ENCODE peak calls at places on chromosome 12, in seven cellular contexts. One of them, this sample, is unnamed.

GRCh38 chr12:132205271-132206092 is 61.2 kb downstream of the NOC4L start:
- DNase-seq in cardiac muscle cell: peak; percentile 14
- DNase-seq in lower leg skin: no peak
- DNase-seq in astrocyte of the spinal cord: no peak
- DNase-seq in tibial nerve: no peak
- DNase-seq in A549: no peak
- DNase-seq in MM.1S: no peak
- DNase-seq in this sample: peak; percentile 61

GRCh38 chr12:112096667-112097066 is 11.9 kb downstream of the NAA25 start:
- DNase-seq in cardiac muscle cell: no peak
- DNase-seq in lower leg skin: no peak
- DNase-seq in astrocyte of the spinal cord: peak; percentile 62
- DNase-seq in tibial nerve: no peak
- DNase-seq in A549: peak; percentile 57
- DNase-seq in MM.1S: no peak
- DNase-seq in this sample: no peak

GRCh38 chr12:108526482-108527234 is 11.6 kb downstream of the FICD start:
- DNase-seq in cardiac muscle cell: no peak
- DNase-seq in lower leg skin: no peak
- DNase-seq in astrocyte of the spinal cord: peak; percentile 56
- DNase-seq in tibial nerve: no peak
- DNase-seq in A549: no peak
- DNase-seq in MM.1S: peak; percentile 82
- DNase-seq in this sample: no peak

GRCh38 chr12:101857043-101857558 is 20.3 kb upstream of the DRAM1 start:
- DNase-seq in cardiac muscle cell: no peak
- DNase-seq in lower leg skin: no peak
- DNase-seq in astrocyte of the spinal cord: peak; percentile 18
- DNase-seq in tibial nerve: peak; percentile 36
- DNase-seq in A549: no peak
- DNase-seq in MM.1S: no peak
- DNase-seq in this sample: no peak

GRCh38 chr12:65958456-65958855 is 134.2 kb downstream of the HMGA2 start:
- DNase-seq in cardiac muscle cell: no peak
- DNase-seq in lower leg skin: no peak
- DNase-seq in astrocyte of the spinal cord: no peak
- DNase-seq in tibial nerve: no peak
- DNase-seq in A549: no peak
- DNase-seq in MM.1S: no peak
- DNase-seq in this sample: no peak

GRCh38 chr12:109983432-109984142 is 12.6 kb downstream of the GIT2 start:
- DNase-seq in cardiac muscle cell: peak; percentile 29
- DNase-seq in lower leg skin: no peak
- DNase-seq in astrocyte of the spinal cord: no peak
- DNase-seq in tibial nerve: no peak
- DNase-seq in A549: no peak
- DNase-seq in MM.1S: no peak
- DNase-seq in this sample: no peak

GRCh38 chr12:115046805-115047204 is 362.8 kb upstream of the TBX3 start:
- DNase-seq in cardiac muscle cell: no peak
- DNase-seq in lower leg skin: no peak
- DNase-seq in astrocyte of the spinal cord: no peak
- DNase-seq in tibial nerve: no peak
- DNase-seq in A549: no peak
- DNase-seq in MM.1S: no peak
- DNase-seq in this sample: no peak

GRCh38 chr12:1517734-1518485 is 76.5 kb downstream of the FBXL14 start:
- DNase-seq in cardiac muscle cell: no peak
- DNase-seq in lower leg skin: peak; percentile 59
- DNase-seq in astrocyte of the spinal cord: no peak
- DNase-seq in tibial nerve: no peak
- DNase-seq in A549: no peak
- DNase-seq in MM.1S: no peak
- DNase-seq in this sample: no peak

GRCh38 chr12:112303004-112303403 is 79.2 kb downstream of the HECTD4 start:
- DNase-seq in cardiac muscle cell: no peak
- DNase-seq in lower leg skin: no peak
- DNase-seq in astrocyte of the spinal cord: peak; percentile 85
- DNase-seq in tibial nerve: no peak
- DNase-seq in A549: peak; percentile 67
- DNase-seq in MM.1S: peak; percentile 24
- DNase-seq in this sample: no peak

GRCh38 chr12:71124833-71125460 is 32.9 kb downstream of the TSPAN8 start:
- DNase-seq in cardiac muscle cell: no peak
- DNase-seq in lower leg skin: no peak
- DNase-seq in astrocyte of the spinal cord: no peak
- DNase-seq in tibial nerve: no peak
- DNase-seq in A549: no peak
- DNase-seq in MM.1S: no peak
- DNase-seq in this sample: no peak

GRCh38 chr12:105382771-105383632 is 52.5 kb downstream of the C12orf75 start:
- DNase-seq in cardiac muscle cell: peak; percentile 72
- DNase-seq in lower leg skin: no peak
- DNase-seq in astrocyte of the spinal cord: peak; percentile 72
- DNase-seq in tibial nerve: peak; percentile 71
- DNase-seq in A549: peak; percentile 80
- DNase-seq in MM.1S: peak; percentile 54
- DNase-seq in this sample: peak; percentile 21

GRCh38 chr12:105384220-105384619 is 53.7 kb downstream of the C12orf75 start:
- DNase-seq in cardiac muscle cell: no peak
- DNase-seq in lower leg skin: no peak
- DNase-seq in astrocyte of the spinal cord: no peak
- DNase-seq in tibial nerve: no peak
- DNase-seq in A549: no peak
- DNase-seq in MM.1S: no peak
- DNase-seq in this sample: no peak

GRCh38 chr12:105377077-105377476 is 46.6 kb downstream of the C12orf75 start:
- DNase-seq in cardiac muscle cell: no peak
- DNase-seq in lower leg skin: no peak
- DNase-seq in astrocyte of the spinal cord: no peak
- DNase-seq in tibial nerve: no peak
- DNase-seq in A549: no peak
- DNase-seq in MM.1S: no peak
- DNase-seq in this sample: no peak

GRCh38 chr12:105378821-105379400 is 48.4 kb downstream of the C12orf75 start:
- DNase-seq in cardiac muscle cell: peak; percentile 30
- DNase-seq in lower leg skin: no peak
- DNase-seq in astrocyte of the spinal cord: no peak
- DNase-seq in tibial nerve: no peak
- DNase-seq in A549: no peak
- DNase-seq in MM.1S: no peak
- DNase-seq in this sample: no peak
- TF ChIP-seq CTCF in cardiac muscle cell: peak; percentile 26
- TF ChIP-seq CTCF in lower leg skin: no peak
- TF ChIP-seq CTCF in astrocyte of the spinal cord: peak; percentile 51
- TF ChIP-seq CTCF in tibial nerve: no peak
- TF ChIP-seq CTCF in A549: peak; percentile 30
- TF ChIP-seq CTCF in MM.1S: peak; percentile 14
- TF ChIP-seq CTCF in this sample: no peak

DNA sequence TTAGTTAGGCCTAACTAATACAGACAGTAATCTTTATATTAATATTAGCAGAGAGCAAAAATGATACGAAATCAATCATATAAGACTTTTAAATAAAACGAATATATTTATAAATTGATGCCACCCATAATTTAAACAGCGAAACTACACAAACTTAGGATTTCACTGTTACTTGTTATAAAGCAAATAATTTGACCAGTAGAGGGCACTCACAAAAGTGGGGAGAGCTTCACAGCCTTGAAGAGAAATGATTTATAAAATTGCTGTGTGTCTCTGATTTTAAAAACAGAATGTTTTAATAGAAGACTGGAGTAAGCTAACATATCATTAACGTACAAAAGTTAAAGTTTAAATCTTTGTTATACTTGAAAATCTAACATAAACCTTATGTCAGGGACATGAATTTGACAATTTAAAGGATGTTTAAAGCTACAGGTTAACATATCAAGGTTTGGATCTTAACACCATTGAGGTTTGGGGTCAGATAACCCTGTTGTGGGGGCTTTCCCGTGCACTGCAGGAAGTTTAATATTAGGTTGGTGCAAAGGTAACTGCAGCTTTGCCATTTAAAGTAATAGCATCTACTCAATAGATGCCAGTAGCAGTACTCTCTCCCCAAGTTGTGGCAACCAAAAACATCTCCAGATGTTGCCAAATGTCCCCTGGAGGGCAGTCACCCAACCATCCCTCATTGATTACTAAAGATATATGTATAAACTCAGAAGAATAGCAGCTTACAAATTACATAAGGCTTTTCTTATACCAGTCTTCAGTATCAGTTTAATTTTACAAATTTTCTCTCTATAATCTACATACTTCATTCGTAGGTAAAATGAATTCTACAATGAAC is 9.3 kb downstream of the KRAS start:
- DNase-seq in cardiac muscle cell: peak; percentile 51
- DNase-seq in lower leg skin: no peak
- DNase-seq in astrocyte of the spinal cord: peak; percentile 70
- DNase-seq in tibial nerve: no peak
- DNase-seq in A549: no peak
- DNase-seq in MM.1S: peak; percentile 73
- DNase-seq in this sample: no peak
- TF ChIP-seq CTCF in cardiac muscle cell: peak; percentile 67
- TF ChIP-seq CTCF in lower leg skin: no peak
- TF ChIP-seq CTCF in astrocyte of the spinal cord: peak; percentile 67
- TF ChIP-seq CTCF in tibial nerve: peak; percentile 51
- TF ChIP-seq CTCF in A549: peak; percentile 77
- TF ChIP-seq CTCF in MM.1S: peak; percentile 64
- TF ChIP-seq CTCF in this sample: peak; percentile 61

DNA sequence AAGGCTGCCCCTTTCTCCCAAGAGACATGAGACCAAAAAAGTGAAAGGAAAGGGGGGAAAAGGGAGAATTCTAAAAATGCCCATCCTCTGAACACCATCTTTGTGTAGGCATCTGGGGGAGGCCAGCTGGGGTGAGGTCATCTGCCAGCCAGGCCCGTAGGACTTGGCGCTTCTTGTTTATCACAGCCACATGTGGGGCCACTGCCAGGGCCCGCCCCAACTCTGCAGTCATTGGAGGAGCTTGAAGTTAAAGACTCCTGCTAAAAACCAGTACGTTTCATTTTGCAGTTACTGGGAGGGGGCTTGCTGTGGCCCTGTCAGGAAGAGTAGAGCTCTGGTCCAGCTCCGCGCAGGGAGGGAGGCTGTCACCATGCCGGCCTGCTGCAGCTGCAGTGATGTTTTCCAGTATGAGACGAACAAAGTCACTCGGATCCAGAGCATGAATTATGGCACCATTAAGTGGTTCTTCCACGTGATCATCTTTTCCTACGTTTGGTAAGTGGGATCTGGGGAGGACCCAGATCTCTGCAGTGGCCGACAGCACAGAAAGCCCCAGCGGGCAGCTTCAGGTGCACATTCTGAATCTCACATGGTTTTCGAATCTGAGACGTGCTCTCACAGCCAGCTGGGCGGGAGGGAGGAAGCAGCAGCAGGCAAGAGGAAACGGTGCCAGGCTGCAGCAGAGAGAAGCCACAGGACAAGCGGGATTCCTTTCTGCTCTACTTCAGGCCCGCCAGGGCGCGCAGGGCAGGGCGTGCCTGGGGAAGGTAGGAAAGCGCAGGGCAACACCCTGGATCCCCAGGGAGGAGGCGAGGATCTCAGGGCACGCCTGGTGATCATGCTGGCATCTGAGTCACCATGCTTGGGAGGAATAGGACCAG is at the start of gene P2RX7:
- DNase-seq in cardiac muscle cell: peak; percentile 39
- DNase-seq in lower leg skin: peak; percentile 96
- DNase-seq in astrocyte of the spinal cord: peak; percentile 35
- DNase-seq in tibial nerve: peak; percentile 51
- DNase-seq in A549: peak; percentile 59
- DNase-seq in MM.1S: peak; percentile 74
- DNase-seq in this sample: peak; percentile 34
- TF ChIP-seq CTCF in cardiac muscle cell: no peak
- TF ChIP-seq CTCF in lower leg skin: no peak
- TF ChIP-seq CTCF in astrocyte of the spinal cord: no peak
- TF ChIP-seq CTCF in tibial nerve: no peak
- TF ChIP-seq CTCF in A549: no peak
- TF ChIP-seq CTCF in MM.1S: no peak
- TF ChIP-seq CTCF in this sample: no peak

DNA sequence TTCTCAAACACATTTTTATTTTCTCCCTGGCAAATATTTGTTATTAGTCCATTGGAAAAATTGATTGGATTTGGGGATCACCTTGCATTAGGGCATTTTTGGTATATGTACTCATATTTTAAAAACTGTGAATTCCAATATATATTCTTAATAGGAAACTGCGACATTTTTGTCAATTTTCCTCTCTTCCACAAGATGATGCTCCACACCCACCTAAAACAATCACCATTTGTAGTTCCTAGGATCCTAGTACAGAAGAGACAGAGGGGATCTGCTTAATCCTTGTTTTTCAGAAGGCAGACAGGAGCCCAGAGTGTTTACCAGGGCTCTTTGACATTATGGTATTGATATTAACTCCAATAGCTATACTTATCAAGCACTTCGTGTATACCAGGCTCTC is 22.8 kb upstream of the OASL start:
- DNase-seq in cardiac muscle cell: no peak
- DNase-seq in lower leg skin: no peak
- DNase-seq in astrocyte of the spinal cord: no peak
- DNase-seq in tibial nerve: no peak
- DNase-seq in A549: no peak
- DNase-seq in MM.1S: no peak
- DNase-seq in this sample: no peak
- TF ChIP-seq CTCF in cardiac muscle cell: peak; percentile 43
- TF ChIP-seq CTCF in lower leg skin: no peak
- TF ChIP-seq CTCF in astrocyte of the spinal cord: peak; percentile 12
- TF ChIP-seq CTCF in tibial nerve: peak; percentile 15
- TF ChIP-seq CTCF in A549: peak; percentile 50
- TF ChIP-seq CTCF in MM.1S: peak; percentile 4
- TF ChIP-seq CTCF in this sample: no peak

DNA sequence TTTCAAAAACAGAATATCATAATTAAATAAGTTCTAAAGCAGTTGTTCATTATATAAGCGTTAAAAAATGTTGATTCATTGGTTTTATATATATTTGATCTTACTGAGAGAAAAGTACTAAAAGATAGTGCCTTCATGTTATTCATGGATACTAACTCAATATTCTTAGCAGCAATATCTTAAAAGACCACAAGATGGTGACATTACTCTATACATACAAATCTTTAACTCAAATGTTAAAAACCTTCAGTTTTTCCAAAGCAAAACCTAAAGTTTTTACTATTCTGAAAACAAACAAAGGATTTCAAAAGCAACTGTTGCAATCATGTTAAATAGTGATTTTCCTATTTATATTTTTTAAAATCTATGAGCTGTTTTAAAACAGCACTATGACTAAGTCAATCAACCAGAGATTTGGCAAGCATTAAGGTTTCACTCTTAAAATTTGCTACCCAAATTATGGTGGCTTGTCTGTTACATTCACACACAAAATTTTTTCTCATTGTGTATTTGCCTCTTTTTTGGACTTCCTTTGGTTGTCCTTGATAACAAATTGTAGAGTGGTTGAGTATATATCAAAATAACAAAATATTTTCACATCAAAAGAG is 50.1 kb upstream of the RERGL start:
- DNase-seq in cardiac muscle cell: peak; percentile 40
- DNase-seq in lower leg skin: no peak
- DNase-seq in astrocyte of the spinal cord: peak; percentile 67
- DNase-seq in tibial nerve: no peak
- DNase-seq in A549: no peak
- DNase-seq in MM.1S: peak; percentile 28
- DNase-seq in this sample: no peak
- TF ChIP-seq CTCF in cardiac muscle cell: peak; percentile 61
- TF ChIP-seq CTCF in lower leg skin: no peak
- TF ChIP-seq CTCF in astrocyte of the spinal cord: peak; percentile 57
- TF ChIP-seq CTCF in tibial nerve: peak; percentile 46
- TF ChIP-seq CTCF in A549: peak; percentile 62
- TF ChIP-seq CTCF in MM.1S: peak; percentile 62
- TF ChIP-seq CTCF in this sample: peak; percentile 72

GRCh38 chr12:113535100-113535499 is 63.4 kb upstream of the LHX5 start:
- DNase-seq in cardiac muscle cell: no peak
- DNase-seq in lower leg skin: no peak
- DNase-seq in astrocyte of the spinal cord: no peak
- DNase-seq in tibial nerve: no peak
- DNase-seq in A549: no peak
- DNase-seq in MM.1S: no peak
- DNase-seq in this sample: no peak
- TF ChIP-seq CTCF in cardiac muscle cell: no peak
- TF ChIP-seq CTCF in lower leg skin: no peak
- TF ChIP-seq CTCF in astrocyte of the spinal cord: no peak
- TF ChIP-seq CTCF in tibial nerve: no peak
- TF ChIP-seq CTCF in A549: no peak
- TF ChIP-seq CTCF in MM.1S: no peak
- TF ChIP-seq CTCF in this sample: no peak

This sample was measured in nephron progenitor cell.